ENCODE peak calls at places on chromosomes 6 and 20, in eight cellular contexts. One of them, this sample, is unnamed.

GRCh38 chr6:76701610-76702009 is 629.1 kb upstream of the IMPG1 start:
- DNase-seq in Right ventricle myocardium superior: no peak
- DNase-seq in HCEC 1CT: no peak
- DNase-seq in dermis microvascular lymphatic vessel endothelial cell: no peak
- DNase-seq in adrenal gland: no peak
- DNase-seq in body of pancreas: no peak
- DNase-seq in HCT116: no peak
- DNase-seq in GM12864: no peak
- DNase-seq in this sample: no peak

GRCh38 chr20:35742741-35743523 is 872 bp upstream of the RBM39 start:
- DNase-seq in Right ventricle myocardium superior: no peak
- DNase-seq in HCEC 1CT: no peak
- DNase-seq in dermis microvascular lymphatic vessel endothelial cell: peak
- DNase-seq in adrenal gland: no peak
- DNase-seq in body of pancreas: no peak
- DNase-seq in HCT116: no peak
- DNase-seq in GM12864: peak
- DNase-seq in this sample: no peak

GRCh38 chr20:38156888-38157634 is 8.0 kb downstream of the TGM2 start:
- DNase-seq in Right ventricle myocardium superior: peak
- DNase-seq in HCEC 1CT: no peak
- DNase-seq in dermis microvascular lymphatic vessel endothelial cell: no peak
- DNase-seq in adrenal gland: no peak
- DNase-seq in body of pancreas: no peak
- DNase-seq in HCT116: no peak
- DNase-seq in GM12864: no peak
- DNase-seq in this sample: no peak

GRCh38 chr6:106451419-106451818 is 90.9 kb downstream of the CRYBG1 start:
- DNase-seq in Right ventricle myocardium superior: no peak
- DNase-seq in HCEC 1CT: no peak
- DNase-seq in dermis microvascular lymphatic vessel endothelial cell: no peak
- DNase-seq in adrenal gland: no peak
- DNase-seq in body of pancreas: no peak
- DNase-seq in HCT116: no peak
- DNase-seq in GM12864: no peak
- DNase-seq in this sample: no peak

GRCh38 chr20:45964024-45964423 is 8.0 kb downstream of the ZNF335 start:
- DNase-seq in Right ventricle myocardium superior: peak
- DNase-seq in HCEC 1CT: no peak
- DNase-seq in dermis microvascular lymphatic vessel endothelial cell: no peak
- DNase-seq in adrenal gland: no peak
- DNase-seq in body of pancreas: peak
- DNase-seq in HCT116: no peak
- DNase-seq in GM12864: no peak
- DNase-seq in this sample: no peak

GRCh38 chr6:37399131-37399530 is 33.9 kb upstream of the CMTR1 start:
- DNase-seq in Right ventricle myocardium superior: no peak
- DNase-seq in HCEC 1CT: no peak
- DNase-seq in dermis microvascular lymphatic vessel endothelial cell: no peak
- DNase-seq in adrenal gland: no peak
- DNase-seq in body of pancreas: no peak
- DNase-seq in HCT116: no peak
- DNase-seq in GM12864: no peak
- DNase-seq in this sample: no peak

GRCh38 chr20:57591289-57592229 is 28.7 kb downstream of the ZBP1 start:
- DNase-seq in Right ventricle myocardium superior: no peak
- DNase-seq in HCEC 1CT: no peak
- DNase-seq in dermis microvascular lymphatic vessel endothelial cell: no peak
- DNase-seq in adrenal gland: no peak
- DNase-seq in body of pancreas: no peak
- DNase-seq in HCT116: no peak
- DNase-seq in GM12864: no peak
- DNase-seq in this sample: no peak

GRCh38 chr6:46652603-46653438 is at the start of the genes CYP39A1 and SLC25A27:
- DNase-seq in Right ventricle myocardium superior: peak
- DNase-seq in HCEC 1CT: peak
- DNase-seq in dermis microvascular lymphatic vessel endothelial cell: peak
- DNase-seq in adrenal gland: peak
- DNase-seq in body of pancreas: peak
- DNase-seq in HCT116: peak
- DNase-seq in GM12864: peak
- DNase-seq in this sample: peak

GRCh38 chr20:48467622-48468021 is 360.2 kb downstream of the PREX1 start:
- DNase-seq in Right ventricle myocardium superior: no peak
- DNase-seq in HCEC 1CT: no peak
- DNase-seq in dermis microvascular lymphatic vessel endothelial cell: peak
- DNase-seq in adrenal gland: peak
- DNase-seq in body of pancreas: no peak
- DNase-seq in HCT116: peak
- DNase-seq in GM12864: no peak
- DNase-seq in this sample: no peak

GRCh38 chr6:119147101-119148053 is 68.9 kb upstream of the FAM184A start:
- DNase-seq in Right ventricle myocardium superior: peak
- DNase-seq in HCEC 1CT: peak
- DNase-seq in dermis microvascular lymphatic vessel endothelial cell: peak
- DNase-seq in adrenal gland: peak
- DNase-seq in body of pancreas: peak
- DNase-seq in HCT116: peak
- DNase-seq in GM12864: peak
- DNase-seq in this sample: no peak

GRCh38 chr6:69894578-69895347 is 28.4 kb downstream of the COL19A1 start:
- DNase-seq in Right ventricle myocardium superior: no peak
- DNase-seq in HCEC 1CT: no peak
- DNase-seq in dermis microvascular lymphatic vessel endothelial cell: no peak
- DNase-seq in adrenal gland: no peak
- DNase-seq in body of pancreas: no peak
- DNase-seq in HCT116: no peak
- DNase-seq in GM12864: no peak
- DNase-seq in this sample: no peak

GRCh38 chr20:61608275-61609085 is 356.4 kb downstream of the CDH4 start:
- DNase-seq in Right ventricle myocardium superior: no peak
- DNase-seq in HCEC 1CT: no peak
- DNase-seq in dermis microvascular lymphatic vessel endothelial cell: peak
- DNase-seq in adrenal gland: no peak
- DNase-seq in body of pancreas: no peak
- DNase-seq in HCT116: no peak
- DNase-seq in GM12864: no peak
- DNase-seq in this sample: no peak

GRCh38 chr6:33661118-33661838 is 40.2 kb downstream of the ITPR3 start:
- DNase-seq in Right ventricle myocardium superior: no peak
- DNase-seq in HCEC 1CT: no peak
- DNase-seq in dermis microvascular lymphatic vessel endothelial cell: no peak
- DNase-seq in adrenal gland: no peak
- DNase-seq in body of pancreas: no peak
- DNase-seq in HCT116: no peak
- DNase-seq in GM12864: no peak
- DNase-seq in this sample: no peak

GRCh38 chr6:68186870-68187269 is 448.2 kb upstream of the ADGRB3 start:
- DNase-seq in Right ventricle myocardium superior: no peak
- DNase-seq in HCEC 1CT: no peak
- DNase-seq in dermis microvascular lymphatic vessel endothelial cell: no peak
- DNase-seq in adrenal gland: no peak
- DNase-seq in body of pancreas: no peak
- DNase-seq in HCT116: no peak
- DNase-seq in GM12864: no peak
- DNase-seq in this sample: no peak

GRCh38 chr20:11807070-11807741 is 110.5 kb upstream of the BTBD3 start:
- DNase-seq in Right ventricle myocardium superior: no peak
- DNase-seq in HCEC 1CT: peak
- DNase-seq in dermis microvascular lymphatic vessel endothelial cell: peak
- DNase-seq in adrenal gland: no peak
- DNase-seq in body of pancreas: no peak
- DNase-seq in HCT116: no peak
- DNase-seq in GM12864: no peak
- DNase-seq in this sample: no peak

GRCh38 chr20:57881466-57882405 is 171.9 kb upstream of the PMEPA1 start:
- DNase-seq in Right ventricle myocardium superior: no peak
- DNase-seq in HCEC 1CT: no peak
- DNase-seq in dermis microvascular lymphatic vessel endothelial cell: no peak
- DNase-seq in adrenal gland: peak
- DNase-seq in body of pancreas: no peak
- DNase-seq in HCT116: no peak
- DNase-seq in GM12864: no peak
- DNase-seq in this sample: peak

GRCh38 chr6:40299666-40300065 is 287.5 kb downstream of the LRFN2 start:
- DNase-seq in Right ventricle myocardium superior: no peak
- DNase-seq in HCEC 1CT: no peak
- DNase-seq in dermis microvascular lymphatic vessel endothelial cell: no peak
- DNase-seq in adrenal gland: no peak
- DNase-seq in body of pancreas: no peak
- DNase-seq in HCT116: no peak
- DNase-seq in GM12864: no peak
- DNase-seq in this sample: no peak

GRCh38 chr20:38617011-38617829 is 15.6 kb downstream of the ARHGAP40 start:
- DNase-seq in Right ventricle myocardium superior: no peak
- DNase-seq in HCEC 1CT: peak
- DNase-seq in dermis microvascular lymphatic vessel endothelial cell: no peak
- DNase-seq in adrenal gland: no peak
- DNase-seq in body of pancreas: no peak
- DNase-seq in HCT116: no peak
- DNase-seq in GM12864: no peak
- DNase-seq in this sample: no peak

GRCh38 chr6:158781692-158782373 is 37.3 kb downstream of the EZR start:
- DNase-seq in Right ventricle myocardium superior: no peak
- DNase-seq in HCEC 1CT: no peak
- DNase-seq in dermis microvascular lymphatic vessel endothelial cell: no peak
- DNase-seq in adrenal gland: peak
- DNase-seq in body of pancreas: no peak
- DNase-seq in HCT116: no peak
- DNase-seq in GM12864: no peak
- DNase-seq in this sample: peak

GRCh38 chr20:60446273-60447111 is 488.3 kb downstream of the CDH26 start:
- DNase-seq in Right ventricle myocardium superior: no peak
- DNase-seq in HCEC 1CT: no peak
- DNase-seq in dermis microvascular lymphatic vessel endothelial cell: no peak
- DNase-seq in adrenal gland: no peak
- DNase-seq in body of pancreas: no peak
- DNase-seq in HCT116: no peak
- DNase-seq in GM12864: no peak
- DNase-seq in this sample: no peak

GRCh38 chr20:50794846-50795634 is at the start of gene BCAS4:
- DNase-seq in Right ventricle myocardium superior: peak
- DNase-seq in HCEC 1CT: peak
- DNase-seq in dermis microvascular lymphatic vessel endothelial cell: peak
- DNase-seq in adrenal gland: peak
- DNase-seq in body of pancreas: peak
- DNase-seq in HCT116: peak
- DNase-seq in GM12864: no peak
- DNase-seq in this sample: peak

GRCh38 chr20:56685879-56686278 is 56.8 kb downstream of the TFAP2C start:
- DNase-seq in Right ventricle myocardium superior: no peak
- DNase-seq in HCEC 1CT: no peak
- DNase-seq in dermis microvascular lymphatic vessel endothelial cell: no peak
- DNase-seq in adrenal gland: no peak
- DNase-seq in body of pancreas: no peak
- DNase-seq in HCT116: no peak
- DNase-seq in GM12864: no peak
- DNase-seq in this sample: no peak

GRCh38 chr6:37547564-37548061 is 47.9 kb upstream of the CCDC167 start:
- DNase-seq in Right ventricle myocardium superior: no peak
- DNase-seq in HCEC 1CT: no peak
- DNase-seq in dermis microvascular lymphatic vessel endothelial cell: peak
- DNase-seq in adrenal gland: peak
- DNase-seq in body of pancreas: no peak
- DNase-seq in HCT116: no peak
- DNase-seq in GM12864: no peak
- DNase-seq in this sample: no peak

GRCh38 chr20:50366270-50367103 is 143.7 kb upstream of the PTPN1 start:
- DNase-seq in Right ventricle myocardium superior: peak
- DNase-seq in HCEC 1CT: peak
- DNase-seq in dermis microvascular lymphatic vessel endothelial cell: peak
- DNase-seq in adrenal gland: peak
- DNase-seq in body of pancreas: peak
- DNase-seq in HCT116: no peak
- DNase-seq in GM12864: no peak
- DNase-seq in this sample: peak

GRCh38 chr6:98769546-98769945 is 64.8 kb upstream of the POU3F2 start:
- DNase-seq in Right ventricle myocardium superior: no peak
- DNase-seq in HCEC 1CT: no peak
- DNase-seq in dermis microvascular lymphatic vessel endothelial cell: peak
- DNase-seq in adrenal gland: no peak
- DNase-seq in body of pancreas: no peak
- DNase-seq in HCT116: peak
- DNase-seq in GM12864: no peak
- DNase-seq in this sample: no peak

GRCh38 chr6:155436981-155437749 is 18.5 kb downstream of the NOX3 start:
- DNase-seq in Right ventricle myocardium superior: no peak
- DNase-seq in HCEC 1CT: no peak
- DNase-seq in dermis microvascular lymphatic vessel endothelial cell: peak
- DNase-seq in adrenal gland: peak
- DNase-seq in body of pancreas: no peak
- DNase-seq in HCT116: no peak
- DNase-seq in GM12864: no peak
- DNase-seq in this sample: no peak

GRCh38 chr6:54053893-54054391 is 57.3 kb upstream of the MLIP start:
- DNase-seq in Right ventricle myocardium superior: no peak
- DNase-seq in HCEC 1CT: peak
- DNase-seq in dermis microvascular lymphatic vessel endothelial cell: peak
- DNase-seq in adrenal gland: peak
- DNase-seq in body of pancreas: no peak
- DNase-seq in HCT116: peak
- DNase-seq in GM12864: no peak
- DNase-seq in this sample: no peak

GRCh38 chr6:29705389-29706231 is 17.6 kb upstream of the HLA-F start:
- DNase-seq in Right ventricle myocardium superior: no peak
- DNase-seq in HCEC 1CT: peak
- DNase-seq in dermis microvascular lymphatic vessel endothelial cell: peak
- DNase-seq in adrenal gland: peak
- DNase-seq in body of pancreas: peak
- DNase-seq in HCT116: peak
- DNase-seq in GM12864: no peak
- DNase-seq in this sample: no peak

GRCh38 chr6:163352011-163352685 is 62.4 kb upstream of the QKI start:
- DNase-seq in Right ventricle myocardium superior: no peak
- DNase-seq in HCEC 1CT: no peak
- DNase-seq in dermis microvascular lymphatic vessel endothelial cell: no peak
- DNase-seq in adrenal gland: no peak
- DNase-seq in body of pancreas: no peak
- DNase-seq in HCT116: no peak
- DNase-seq in GM12864: no peak
- DNase-seq in this sample: no peak

GRCh38 chr20:2767768-2768631 is 32.4 kb downstream of the CPXM1 start:
- DNase-seq in Right ventricle myocardium superior: peak
- DNase-seq in HCEC 1CT: no peak
- DNase-seq in dermis microvascular lymphatic vessel endothelial cell: peak
- DNase-seq in adrenal gland: no peak
- DNase-seq in body of pancreas: peak
- DNase-seq in HCT116: no peak
- DNase-seq in GM12864: no peak
- DNase-seq in this sample: peak

This sample was measured in left lobe of liver.